ENCODE peak calls at places on chromosome 10, in ten cellular contexts. D, I, N, T, W, P, L, X, Z and A are unnamed samples.

GRCh38 chr10:95278061-95278988 is 12.5 kb downstream of the PDLIM1 start:
- DNase-seq in I (no peak), N (no peak), D (no peak), W (no peak), Z (peak), L (no peak), P (no peak), X (no peak), T (peak), A (no peak)

GRCh38 chr10:91551856-91552255 is 81.0 kb downstream of the PPP1R3C start:
- DNase-seq in W (peak), N (peak), Z (peak), L (no peak), I (peak), T (peak), P (peak), D (no peak), X (peak), A (no peak)

GRCh38 chr10:14396441-14397048 is 65.8 kb upstream of the FRMD4A start:
- DNase-seq in X (no peak), Z (peak), L (no peak), I (no peak), W (no peak), N (no peak), T (peak), D (no peak), P (no peak), A (no peak)

GRCh38 chr10:80136134-80136571 is 3.6 kb downstream of the PLAC9 start:
- DNase-seq in T (peak), X (no peak), D (no peak), N (peak), P (no peak), I (no peak), W (no peak), Z (peak), L (peak), A (no peak)

GRCh38 chr10:82969405-82969804 is 1094.4 kb downstream of the NRG3 start:
- DNase-seq in T (peak), L (no peak), P (no peak), X (no peak), I (no peak), W (no peak), D (no peak), N (no peak), Z (peak), A (no peak)

GRCh38 chr10:625335-625699 is 64.2 kb downstream of the DIP2C start:
- DNase-seq in Z (no peak), N (no peak), T (no peak), W (no peak), L (peak), X (no peak), P (no peak), D (no peak), I (no peak), A (no peak)

GRCh38 chr10:43679509-43679908 is 30.8 kb upstream of the ZNF32 start:
- DNase-seq in Z (no peak), T (peak), N (no peak), P (no peak), D (no peak), L (peak), I (no peak), X (no peak), W (no peak), A (no peak)

GRCh38 chr10:244227-244626 is 109.0 kb downstream of the ZMYND11 start:
- DNase-seq in X (no peak), I (no peak), Z (no peak), N (no peak), P (no peak), D (no peak), W (no peak), T (no peak), L (no peak), A (no peak)

GRCh38 chr10:97173036-97173435 is 12.7 kb downstream of the SLIT1 start:
- DNase-seq in L (peak), N (peak), W (no peak), D (no peak), X (no peak), Z (no peak), I (no peak), P (no peak), T (no peak), A (no peak)

GRCh38 chr10:132869621-132870020 is 72.7 kb downstream of the CFAP46 start:
- DNase-seq in D (peak), L (peak), Z (no peak), T (no peak), I (no peak), W (no peak), X (no peak), P (no peak), N (peak), A (no peak)

GRCh38 chr10:75404335-75405200 is 3.0 kb upstream of the ZNF503 start:
- DNase-seq in T (no peak), D (peak), N (peak), W (no peak), I (peak), Z (no peak), X (peak), L (peak), P (peak), A (no peak)

GRCh38 chr10:93445978-93446720 is 36.0 kb downstream of the MYOF start:
- DNase-seq in L (no peak), N (no peak), D (no peak), Z (no peak), T (no peak), I (no peak), X (no peak), W (no peak), P (no peak), A (no peak)

GRCh38 chr10:49333192-49333591 is 34.2 kb downstream of the C10orf71 start:
- DNase-seq in N (no peak), L (no peak), P (no peak), I (no peak), W (no peak), Z (no peak), T (no peak), D (no peak), X (no peak), A (no peak)

GRCh38 chr10:90007226-90007625 is 305.8 kb downstream of the KIF20B start:
- DNase-seq in Z (no peak), L (no peak), W (no peak), X (no peak), N (no peak), D (no peak), I (no peak), P (no peak), T (peak), A (no peak)

GRCh38 chr10:78605800-78606350 is 462.9 kb upstream of the ZMIZ1 start:
- DNase-seq in D (no peak), T (no peak), P (peak), I (no peak), N (no peak), W (peak), Z (no peak), X (no peak), L (no peak), A (no peak)

GRCh38 chr10:72953687-72954086 is 919 bp downstream of the PLA2G12B start:
- DNase-seq in W (no peak), P (no peak), I (peak), L (no peak), N (no peak), Z (no peak), T (peak), D (no peak), X (no peak), A (no peak)

GRCh38 chr10:49441488-49442476 is 45.9 kb upstream of the DRGX start:
- DNase-seq in T (peak), P (no peak), I (no peak), W (no peak), X (no peak), Z (no peak), L (no peak), D (no peak), N (no peak), A (no peak)

GRCh38 chr10:77398986-77399755 is 238.4 kb downstream of the KCNMA1 start:
- DNase-seq in I (no peak), P (no peak), W (no peak), T (no peak), D (no peak), X (no peak), N (no peak), L (no peak), Z (no peak), A (no peak)

GRCh38 chr10:18214692-18215563 is 74.7 kb downstream of the CACNB2 start:
- DNase-seq in P (peak), T (peak), L (no peak), Z (peak), X (peak), W (no peak), D (peak), N (peak), I (peak), A (no peak)

GRCh38 chr10:21080246-21080645 is 183.1 kb upstream of the NEBL start:
- DNase-seq in X (no peak), I (no peak), D (no peak), L (no peak), T (peak), P (no peak), Z (no peak), W (no peak), N (no peak), A (no peak)

GRCh38 chr10:31278279-31278941 is 40.6 kb upstream of the ZEB1 start:
- DNase-seq in W (no peak), X (no peak), Z (no peak), T (peak), I (no peak), D (no peak), N (no peak), L (no peak), P (no peak), A (no peak)

GRCh38 chr10:132916956-132917666 is 25.3 kb downstream of the CFAP46 start:
- DNase-seq in N (peak), L (no peak), D (no peak), W (no peak), P (no peak), X (no peak), I (no peak), Z (no peak), T (no peak), A (no peak)

GRCh38 chr10:3760083-3760482 is 24.9 kb downstream of the KLF6 start:
- DNase-seq in L (no peak), Z (no peak), X (no peak), N (no peak), T (no peak), D (no peak), P (no peak), I (no peak), W (no peak), A (no peak)

GRCh38 chr10:59635502-59636290 is 74.0 kb downstream of the SLC16A9 start:
- DNase-seq in P (no peak), D (no peak), X (no peak), W (no peak), Z (peak), N (no peak), I (no peak), L (no peak), T (no peak), A (no peak)

GRCh38 chr10:77159538-77160110 is 478.0 kb downstream of the KCNMA1 start:
- DNase-seq in Z (peak), N (no peak), D (no peak), L (no peak), W (no peak), X (no peak), P (no peak), T (peak), I (no peak), A (no peak)

GRCh38 chr10:112689327-112689726 is 242.3 kb downstream of the VTI1A start:
- DNase-seq in X (no peak), I (peak), L (peak), N (peak), Z (no peak), D (peak), T (peak), P (peak), W (peak), A (no peak)

DNA sequence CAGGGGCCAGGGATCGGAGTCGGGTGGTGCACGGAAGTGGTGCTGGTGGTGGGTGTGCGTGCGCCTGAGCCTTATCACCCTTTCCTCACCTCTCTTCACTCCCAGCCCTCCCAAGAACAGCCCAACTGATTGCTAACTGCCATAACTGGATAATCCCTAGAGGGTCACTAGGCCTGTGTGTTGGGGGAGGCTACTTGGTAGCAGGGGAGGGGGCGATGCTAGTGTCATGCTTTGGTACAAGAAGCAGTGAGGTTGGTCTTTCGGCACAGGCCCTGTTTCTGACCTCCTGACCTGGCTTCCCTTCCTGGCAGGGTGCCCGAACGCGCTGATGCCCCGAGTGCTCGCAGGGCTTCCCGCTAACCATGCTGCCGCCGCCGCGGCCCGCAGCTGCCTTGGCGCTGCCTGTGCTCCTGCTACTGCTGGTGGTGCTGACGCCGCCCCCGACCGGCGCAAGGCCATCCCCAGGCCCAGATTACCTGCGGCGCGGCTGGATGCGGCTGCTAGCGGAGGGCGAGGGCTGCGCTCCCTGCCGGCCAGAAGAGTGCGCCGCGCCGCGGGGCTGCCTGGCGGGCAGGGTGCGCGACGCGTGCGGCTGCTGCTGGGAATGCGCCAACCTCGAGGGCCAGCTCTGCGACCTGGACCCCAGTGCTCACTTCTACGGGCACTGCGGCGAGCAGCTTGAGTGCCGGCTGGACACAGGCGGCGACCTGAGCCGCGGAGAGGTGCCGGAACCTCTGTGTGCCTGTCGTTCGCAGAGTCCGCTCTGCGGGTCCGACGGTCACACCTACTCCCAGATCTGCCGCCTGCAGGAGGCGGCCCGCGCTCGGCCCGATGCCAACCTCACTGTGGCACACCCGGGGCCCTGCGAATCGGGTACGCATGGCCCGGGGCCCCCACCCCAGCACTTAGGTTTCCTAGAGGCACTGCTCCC is 707 bp downstream of the KAZALD1 start:
- DNase-seq in L (peak), W (no peak), I (peak), Z (no peak), T (peak), X (peak), N (peak), D (peak), P (peak), A (peak)
- TF ChIP-seq CTCF in L (peak), W (no peak), I (peak), Z (peak), T (peak), X (peak), N (no peak), D (peak), P (no peak), A (peak)

GRCh38 chr10:68208424-68209042 is 23.4 kb downstream of the ATOH7 start:
- DNase-seq in P (peak), N (peak), T (peak), D (peak), W (peak), L (no peak), Z (peak), X (peak), I (peak), A (no peak)
- TF ChIP-seq CTCF in P (peak), N (no peak), T (peak), D (peak), W (peak), L (no peak), Z (peak), X (peak), I (peak), A (no peak)

DNA sequence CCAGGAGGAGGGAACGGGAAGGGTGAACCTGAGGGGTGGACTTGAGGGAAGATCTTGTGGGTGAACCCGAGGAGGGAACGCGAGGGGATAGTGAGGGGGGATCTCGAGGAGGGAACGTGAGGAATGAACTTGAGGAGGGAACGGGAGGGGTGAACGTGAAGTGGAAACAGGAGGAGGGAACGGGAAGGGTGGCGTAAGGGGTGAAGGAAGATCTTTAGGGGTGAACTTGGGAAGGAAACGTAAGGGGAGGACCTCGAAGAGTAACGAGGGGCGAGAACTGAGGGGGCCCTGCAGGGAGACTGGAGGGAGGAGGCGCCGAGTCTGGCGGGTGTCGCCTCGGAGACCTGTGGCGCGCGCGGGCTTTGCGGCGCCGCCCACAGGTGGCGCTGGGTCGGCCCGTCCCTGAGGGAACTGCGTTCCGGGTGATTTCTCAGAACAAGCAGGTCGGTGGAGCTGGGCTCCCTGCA is 677 bp downstream of the MYO3A start:
- DNase-seq in N (no peak), D (peak), T (no peak), I (peak), P (peak), L (no peak), W (no peak), Z (no peak), X (peak), A (no peak)
- TF ChIP-seq CTCF in N (no peak), D (peak), T (peak), I (peak), P (peak), L (peak), W (no peak), Z (peak), X (peak), A (no peak)

DNA sequence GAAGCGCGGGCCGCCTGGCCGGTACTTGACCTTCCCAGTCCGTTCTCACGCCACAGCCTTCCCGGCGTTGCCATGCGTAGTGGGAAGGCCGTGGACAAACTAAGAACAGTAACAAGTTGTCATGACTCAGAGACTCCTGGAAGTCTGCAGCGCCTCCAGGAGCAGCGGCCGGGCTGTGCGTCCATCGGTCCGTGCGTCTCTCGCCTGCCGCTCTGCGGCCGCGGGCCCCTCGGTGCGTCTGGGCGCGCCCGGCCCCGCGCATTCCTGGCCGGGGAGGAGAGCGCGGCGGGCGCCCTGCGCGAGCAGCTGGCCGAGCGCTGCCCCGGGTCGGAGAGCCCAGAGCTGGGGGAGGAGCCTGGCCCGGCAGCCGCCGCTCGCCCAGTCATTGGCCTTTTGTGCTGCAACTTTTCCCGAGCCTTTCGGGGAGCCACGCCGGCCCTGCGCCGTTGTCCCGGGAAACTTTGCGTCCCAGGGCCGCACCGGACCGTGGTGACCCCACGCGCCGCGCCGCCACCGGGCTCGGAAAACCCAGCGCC is 123.7 kb downstream of the TACC2 start:
- DNase-seq in X (peak), I (peak), N (peak), Z (peak), T (peak), W (peak), L (peak), P (peak), D (peak), A (no peak)
- TF ChIP-seq CTCF in X (no peak), I (no peak), N (peak), Z (peak), T (peak), W (peak), L (peak), P (no peak), D (no peak), A (no peak)

DNA sequence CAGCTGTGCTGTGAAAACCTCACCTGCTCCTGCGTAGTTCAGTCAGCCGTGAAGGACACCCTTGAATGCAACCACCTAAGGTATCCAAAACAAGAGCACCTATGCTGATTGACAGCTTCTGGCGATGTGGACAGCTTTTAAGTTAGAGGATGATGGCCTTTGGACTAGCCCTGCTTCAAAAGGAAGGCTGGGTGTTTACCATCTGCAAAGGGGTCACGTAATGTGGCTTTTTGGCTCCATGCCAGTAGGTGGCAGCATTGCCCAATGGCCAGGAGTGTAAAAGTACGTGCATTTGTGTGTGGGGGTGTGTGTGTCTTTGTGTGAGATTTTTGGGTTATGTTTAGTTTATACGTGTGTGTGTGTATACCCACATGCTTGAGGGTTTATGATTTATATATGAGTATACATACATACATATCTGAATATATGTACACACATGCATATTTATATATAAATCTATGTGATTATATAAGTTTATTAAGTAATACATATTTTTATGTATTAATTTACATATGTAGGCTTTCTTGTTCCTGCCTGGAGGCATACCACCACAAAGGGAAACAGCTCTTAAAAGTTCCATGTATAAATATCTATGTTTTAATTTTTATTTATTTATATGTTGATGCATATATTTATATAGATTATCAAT is 236.3 kb upstream of the ANKRD30A start:
- DNase-seq in X (peak), Z (no peak), D (peak), P (peak), N (no peak), I (peak), W (peak), T (peak), L (no peak), A (no peak)
- TF ChIP-seq CTCF in X (peak), Z (no peak), D (peak), P (peak), N (no peak), I (peak), W (no peak), T (peak), L (no peak), A (no peak)

GRCh38 chr10:62692085-62692484 is 112.4 kb upstream of the ADO start:
- DNase-seq in Z (no peak), D (no peak), I (no peak), W (no peak), P (no peak), T (no peak), X (no peak), N (no peak), L (no peak), A (no peak)

GRCh38 chr10:62688971-62689700 is 115.4 kb upstream of the ADO start:
- DNase-seq in P (no peak), N (no peak), Z (no peak), T (no peak), D (no peak), L (no peak), X (no peak), W (no peak), I (no peak), A (no peak)

GRCh38 chr10:62689712-62690111 is 114.8 kb upstream of the ADO start:
- DNase-seq in Z (no peak), X (no peak), P (no peak), W (no peak), L (no peak), D (no peak), N (no peak), T (no peak), I (no peak), A (no peak)

GRCh38 chr10:62691331-62691730 is 113.2 kb upstream of the ADO start:
- DNase-seq in I (no peak), L (no peak), W (no peak), T (no peak), P (no peak), N (no peak), Z (no peak), X (no peak), D (no peak), A (no peak)

GRCh38 chr10:62690703-62691102 is 113.8 kb upstream of the ADO start:
- DNase-seq in L (no peak), Z (no peak), N (no peak), P (no peak), D (no peak), W (no peak), I (no peak), T (no peak), X (no peak), A (no peak)
- TF ChIP-seq CTCF in L (no peak), Z (no peak), N (no peak), P (no peak), D (peak), W (no peak), I (no peak), T (no peak), X (no peak), A (no peak)